ENCODE peak calls at places on chromosomes 7 and 10, in five cellular contexts. A is left cardiac atrium, T is LoVo, N is progenitor cell of endocrine pancreas, V is NCI-H1436. I is an unnamed sample.

GRCh38 chr10:5517546-5517945 is 7.2 kb upstream of the CALML3 start:
- DNase-seq in A (no peak), T (no peak), N (no peak), V (no peak), I (no peak)

GRCh38 chr10:122568551-122568950 is 8.0 kb downstream of the DMBT1 start:
- DNase-seq in A (no peak), T (no peak), N (no peak), V (no peak), I (no peak)

GRCh38 chr7:2483495-2483894 is 7.3 kb upstream of the GRIFIN start:
- DNase-seq in A (no peak), T (no peak), N (no peak), V (no peak), I (no peak)

GRCh38 chr7:107208563-107208962 is 39.8 kb downstream of the HBP1 start:
- DNase-seq in A (no peak), T (no peak), N (no peak), V (no peak), I (no peak)

GRCh38 chr10:33410860-33411234 is 76.4 kb upstream of the NRP1 start:
- DNase-seq in A (no peak), T (no peak), N (no peak), V (no peak), I (no peak)

GRCh38 chr7:127705461-127705959 is 53.5 kb downstream of the SND1 start:
- DNase-seq in A (no peak), T (no peak), N (no peak), V (no peak), I (no peak)

GRCh38 chr7:23898619-23899018 is 188.6 kb downstream of the STK31 start:
- DNase-seq in A (no peak), T (no peak), N (no peak), V (no peak), I (no peak)

GRCh38 chr10:43047288-43047970 is 29.4 kb upstream of the RET start:
- DNase-seq in A (no peak), T (no peak), N (no peak), V (no peak), I (no peak)

GRCh38 chr10:78505657-78506056 is 472.0 kb downstream of the RPS24 start:
- DNase-seq in A (no peak), T (no peak), N (no peak), V (no peak), I (no peak)